ENCODE peak calls at places on chromosomes 5 and 9, in eight cellular contexts. D, V, I, A, T, W, L and X are unnamed samples.

GRCh38 chr5:177358333-177358939 is 712 bp downstream of the RGS14 start:
- ATAC-seq in W (no peak), V (peak; percentile 62), I (no peak), A (no peak), T (no peak), D (no peak), L (peak; percentile 34), X (no peak)

GRCh38 chr9:117772960-117773359 is 68.8 kb downstream of the TLR4 start:
- ATAC-seq in V (no peak), W (no peak), T (no peak), A (peak; percentile 93), L (no peak), D (peak; percentile 59), I (no peak), X (no peak)

GRCh38 chr5:4551034-4551433 is 589.1 kb upstream of the ADAMTS16 start:
- ATAC-seq in I (no peak), D (no peak), T (no peak), A (peak; percentile 25), V (no peak), W (no peak), L (no peak), X (no peak)

GRCh38 chr9:81389569-81389993 is 299.8 kb downstream of the TLE1 start:
- ATAC-seq in T (peak; percentile 97), D (peak; percentile 88), I (no peak), L (peak; percentile 53), A (peak; percentile 99), W (peak; percentile 37), V (peak; percentile 60), X (peak; percentile 87)

GRCh38 chr5:40653221-40654022 is 26.3 kb upstream of the PTGER4 start:
- ATAC-seq in L (no peak), A (no peak), T (no peak), I (peak; percentile 49), D (no peak), W (no peak), V (no peak), X (no peak)

GRCh38 chr5:177412603-177413233 is 3.4 kb upstream of the F12 start:
- ATAC-seq in W (no peak), A (no peak), T (no peak), V (no peak), L (no peak), I (peak; percentile 55), D (no peak), X (no peak)

GRCh38 chr5:109767997-109768396 is 78.3 kb downstream of the MAN2A1 start:
- ATAC-seq in V (no peak), L (no peak), D (no peak), A (no peak), I (no peak), W (no peak), T (no peak), X (no peak)

GRCh38 chr9:121735065-121735791 is 83.8 kb downstream of the DAB2IP start:
- ATAC-seq in L (peak; percentile 8), I (no peak), T (peak; percentile 94), V (peak; percentile 4), A (peak; percentile 58), W (no peak), D (peak; percentile 76), X (no peak)

GRCh38 chr9:136859821-136860269 is 6.3 kb downstream of the EDF1 start:
- ATAC-seq in I (no peak), D (no peak), A (no peak), L (no peak), T (no peak), W (no peak), V (no peak), X (no peak)

GRCh38 chr5:180313677-180314076 is 21.8 kb upstream of the MAPK9 start:
- ATAC-seq in D (peak; percentile 98), L (peak; percentile 89), W (peak; percentile 89), I (no peak), T (no peak), A (peak; percentile 94), V (peak; percentile 27), X (no peak)

GRCh38 chr5:133336121-133336968 is 276.0 kb downstream of the FSTL4 start:
- ATAC-seq in T (no peak), L (no peak), W (no peak), A (peak; percentile 29), D (no peak), I (no peak), V (no peak), X (no peak)

GRCh38 chr9:3508078-3508431 is 17.7 kb downstream of the RFX3 start:
- ATAC-seq in T (no peak), A (no peak), V (no peak), W (no peak), L (no peak), I (no peak), D (no peak), X (no peak)

GRCh38 chr5:143446535-143447226 is 43.2 kb upstream of the NR3C1 start:
- ATAC-seq in T (no peak), I (peak; percentile 67), L (peak; percentile 16), A (no peak), V (no peak), W (no peak), D (peak; percentile 47), X (no peak)

GRCh38 chr9:91416086-91416712 is 7.4 kb downstream of the NFIL3 start:
- ATAC-seq in L (no peak), W (no peak), I (no peak), V (no peak), D (peak; percentile 87), A (peak; percentile 60), T (no peak), X (no peak)

GRCh38 chr5:35313296-35313695 is 83.0 kb upstream of the PRLR start:
- ATAC-seq in D (peak; percentile 59), L (no peak), T (no peak), W (no peak), A (peak; percentile 81), V (no peak), I (no peak), X (no peak)

GRCh38 chr9:91312717-91313325 is 48.9 kb downstream of the AUH start:
- ATAC-seq in D (peak; percentile 93), W (peak; percentile 46), V (no peak), L (no peak), T (no peak), A (peak; percentile 91), I (no peak), X (no peak)

GRCh38 chr5:148956632-148957385 is 106.1 kb downstream of the SH3TC2 start:
- ATAC-seq in T (no peak), V (peak; percentile 20), D (peak; percentile 83), I (no peak), W (peak; percentile 81), A (peak; percentile 76), L (no peak), X (no peak)

GRCh38 chr5:103245773-103246172 is 12.8 kb upstream of the MACIR start:
- ATAC-seq in V (no peak), W (no peak), L (no peak), A (no peak), D (no peak), T (no peak), I (no peak), X (no peak)

GRCh38 chr5:100430268-100430900 is 104.8 kb upstream of the FAM174A start:
- ATAC-seq in A (peak; percentile 73), T (peak; percentile 77), W (no peak), I (peak; percentile 46), V (peak; percentile 50), D (peak; percentile 79), L (no peak), X (no peak)

GRCh38 chr5:978051-978450 is 30.6 kb upstream of the NKD2 start:
- ATAC-seq in W (no peak), A (no peak), L (no peak), V (no peak), T (no peak), D (no peak), I (no peak), X (no peak)

GRCh38 chr9:69295872-69296562 is 29.0 kb upstream of the ENTREP1 start:
- ATAC-seq in D (no peak), A (no peak), T (no peak), I (no peak), W (no peak), V (peak; percentile 44), L (peak; percentile 66), X (no peak)

GRCh38 chr5:24059006-24059405 is 551.6 kb downstream of the PRDM9 start:
- ATAC-seq in V (no peak), L (no peak), A (no peak), I (no peak), T (no peak), W (no peak), D (no peak), X (no peak)

GRCh38 chr5:116374434-116374852 is 200.2 kb downstream of the SEMA6A start:
- ATAC-seq in D (no peak), I (no peak), T (no peak), A (no peak), L (peak; percentile 28), V (no peak), W (no peak), X (no peak)

GRCh38 chr5:77282337-77283027 is 72.0 kb downstream of the PDE8B start:
- ATAC-seq in D (peak; percentile 50), T (peak; percentile 89), L (no peak), A (peak; percentile 90), W (peak; percentile 62), I (no peak), V (peak; percentile 27), X (peak; percentile 46)

GRCh38 chr5:150538007-150538917 is 30.3 kb downstream of the NDST1 start:
- ATAC-seq in I (no peak), T (peak; percentile 39), W (no peak), A (peak; percentile 28), V (peak; percentile 76), L (peak; percentile 40), D (no peak), X (no peak)

GRCh38 chr9:124291801-124292396 is 34.1 kb downstream of the NEK6 start:
- ATAC-seq in A (peak; percentile 4), I (no peak), D (no peak), T (peak; percentile 19), L (peak; percentile 67), V (peak; percentile 49), W (peak; percentile 27), X (no peak)
- H3K27ac ChIP-seq in A (peak overlapping the region; percentile 80), I (no peak overlapping the region), D (no peak overlapping the region), T (peak overlapping the region; percentile 71), L (no peak overlapping the region), V (no peak overlapping the region), W (peak overlapping the region; percentile 24), X (peak overlapping the region; percentile 68)

GRCh38 chr5:84242286-84242685 is 142.4 kb downstream of the EDIL3 start:
- ATAC-seq in V (peak; percentile 29), T (no peak), L (no peak), W (peak; percentile 53), D (no peak), A (peak; percentile 76), I (no peak), X (no peak)
- H3K27ac ChIP-seq in V (no peak overlapping the region), T (no peak overlapping the region), L (no peak overlapping the region), W (no peak overlapping the region), D (no peak overlapping the region), A (no peak overlapping the region), I (no peak overlapping the region), X (no peak overlapping the region)

GRCh38 chr9:38529317-38529716 is 91.1 kb downstream of the ANKRD18A start:
- ATAC-seq in A (no peak), V (no peak), T (no peak), D (no peak), I (no peak), W (no peak), L (no peak), X (no peak)

GRCh38 chr9:38526571-38526970 is 93.8 kb downstream of the ANKRD18A start:
- ATAC-seq in L (no peak), I (no peak), V (no peak), A (no peak), D (no peak), T (no peak), W (no peak), X (no peak)

GRCh38 chr9:38527507-38527906 is 92.9 kb downstream of the ANKRD18A start:
- ATAC-seq in W (no peak), I (no peak), L (no peak), A (no peak), V (no peak), D (no peak), T (no peak), X (no peak)
- H3K27ac ChIP-seq in W (no peak overlapping the region), I (no peak overlapping the region), L (no peak overlapping the region), A (no peak overlapping the region), V (no peak overlapping the region), D (no peak overlapping the region), T (no peak overlapping the region), X (no peak overlapping the region)

GRCh38 chr5:72308853-72309191 is 11.2 kb downstream of the MRPS27 start:
- ATAC-seq in L (no peak), A (no peak), I (no peak), V (no peak), W (no peak), D (no peak), T (no peak), X (no peak)
- H3K27ac ChIP-seq in L (peak overlapping the region; percentile 89), A (peak overlapping the region; percentile 85), I (peak overlapping the region; percentile 91), V (peak overlapping the region; percentile 14), W (no peak overlapping the region), D (no peak overlapping the region), T (peak overlapping the region; percentile 75), X (peak overlapping the region; percentile 34)